ENCODE peak calls at places on chromosomes 6 and 20, in four cellular contexts. One of them, this sample, is unnamed.

GRCh38 chr20:44532248-44532980 is 10.5 kb upstream of the SERINC3 start:
- DNase-seq in body of pancreas: no peak
- DNase-seq in iPS DF 6.9: no peak
- DNase-seq in GM12878: no peak
- DNase-seq in this sample: no peak

GRCh38 chr6:105567140-105567539 is 164.3 kb upstream of the PREP start:
- DNase-seq in iPS DF 6.9: no peak
- DNase-seq in body of pancreas: no peak
- DNase-seq in GM12878: no peak
- DNase-seq in this sample: no peak

GRCh38 chr6:137848672-137849071 is 18.4 kb upstream of the TNFAIP3 start:
- DNase-seq in body of pancreas: no peak
- DNase-seq in iPS DF 6.9: no peak
- DNase-seq in GM12878: no peak
- DNase-seq in this sample: no peak

GRCh38 chr6:13769034-13769654 is 45.2 kb downstream of the MCUR1 start:
- DNase-seq in body of pancreas: no peak
- DNase-seq in GM12878: no peak
- DNase-seq in iPS DF 6.9: no peak
- DNase-seq in this sample: peak; percentile 22

GRCh38 chr6:154613137-154613676 is 102.7 kb upstream of the CNKSR3 start:
- DNase-seq in body of pancreas: peak; percentile 41
- DNase-seq in GM12878: no peak
- DNase-seq in iPS DF 6.9: no peak
- DNase-seq in this sample: no peak

GRCh38 chr20:62554214-62554897 is 78.6 kb upstream of the GATA5 start:
- DNase-seq in GM12878: no peak
- DNase-seq in body of pancreas: no peak
- DNase-seq in iPS DF 6.9: no peak
- DNase-seq in this sample: no peak

GRCh38 chr6:47182291-47182957 is 127.3 kb downstream of the TNFRSF21 start:
- DNase-seq in iPS DF 6.9: no peak
- DNase-seq in GM12878: no peak
- DNase-seq in body of pancreas: no peak
- DNase-seq in this sample: no peak

GRCh38 chr6:93036835-93037234 is 382.5 kb downstream of the EPHA7 start:
- DNase-seq in body of pancreas: no peak
- DNase-seq in GM12878: no peak
- DNase-seq in iPS DF 6.9: peak; percentile 18
- DNase-seq in this sample: no peak

GRCh38 chr6:153511896-153512496 is 380.9 kb upstream of the RGS17 start:
- DNase-seq in iPS DF 6.9: peak; percentile 25
- DNase-seq in GM12878: no peak
- DNase-seq in body of pancreas: no peak
- DNase-seq in this sample: no peak

GRCh38 chr6:53119772-53120409 is 28.8 kb downstream of the GCM1 start:
- DNase-seq in body of pancreas: peak; percentile 65
- DNase-seq in GM12878: no peak
- DNase-seq in iPS DF 6.9: peak; percentile 18
- DNase-seq in this sample: peak; percentile 57

GRCh38 chr6:110542311-110543024 is 66.1 kb upstream of the SLC22A16 start:
- DNase-seq in GM12878: no peak
- DNase-seq in body of pancreas: no peak
- DNase-seq in iPS DF 6.9: no peak
- DNase-seq in this sample: no peak

GRCh38 chr6:11975353-11975977 is 36.6 kb upstream of the HIVEP1 start:
- DNase-seq in body of pancreas: no peak
- DNase-seq in iPS DF 6.9: no peak
- DNase-seq in GM12878: peak; percentile 62
- DNase-seq in this sample: peak; percentile 28

GRCh38 chr6:21856096-21856825 is 262.7 kb downstream of the SOX4 start:
- DNase-seq in iPS DF 6.9: no peak
- DNase-seq in GM12878: no peak
- DNase-seq in body of pancreas: no peak
- DNase-seq in this sample: no peak

GRCh38 chr6:2351807-2352431 is 106.5 kb upstream of the GMDS start:
- DNase-seq in body of pancreas: no peak
- DNase-seq in iPS DF 6.9: no peak
- DNase-seq in GM12878: no peak
- DNase-seq in this sample: no peak

GRCh38 chr20:46584508-46584907 is 34.1 kb upstream of the OCSTAMP start:
- DNase-seq in GM12878: no peak
- DNase-seq in body of pancreas: no peak
- DNase-seq in iPS DF 6.9: no peak
- DNase-seq in this sample: no peak

GRCh38 chr6:137291441-137291840 is 72.3 kb upstream of the IFNGR1 start:
- DNase-seq in iPS DF 6.9: no peak
- DNase-seq in GM12878: no peak
- DNase-seq in body of pancreas: peak; percentile 20
- DNase-seq in this sample: no peak

GRCh38 chr6:67768972-67769371 is 866.1 kb upstream of the ADGRB3 start:
- DNase-seq in iPS DF 6.9: no peak
- DNase-seq in GM12878: peak; percentile 9
- DNase-seq in body of pancreas: no peak
- DNase-seq in this sample: no peak

GRCh38 chr20:21395666-21396044 is 1.7 kb downstream of the NKX2-4 start:
- DNase-seq in body of pancreas: no peak
- DNase-seq in iPS DF 6.9: no peak
- DNase-seq in GM12878: no peak
- DNase-seq in this sample: no peak
- H3K4me3 ChIP-seq in body of pancreas: no peak overlapping the region
- H3K4me3 ChIP-seq in iPS DF 6.9: no peak overlapping the region
- H3K4me3 ChIP-seq in GM12878: peak overlapping the region; percentile 34
- H3K4me3 ChIP-seq in this sample: peak overlapping the region; percentile 39

GRCh38 chr20:37090357-37090871 is 5.4 kb downstream of the RBL1 start:
- DNase-seq in iPS DF 6.9: no peak
- DNase-seq in GM12878: no peak
- DNase-seq in body of pancreas: no peak
- DNase-seq in this sample: no peak
- H3K36me3 ChIP-seq in iPS DF 6.9: no peaks in the 10 kb centered on the region
- H3K36me3 ChIP-seq in GM12878: no peaks in the 10 kb centered on the region
- H3K36me3 ChIP-seq in body of pancreas: no peaks in the 10 kb centered on the region
- H3K36me3 ChIP-seq in this sample: peaks cover 18% of the 10 kb centered on the region

DNA sequence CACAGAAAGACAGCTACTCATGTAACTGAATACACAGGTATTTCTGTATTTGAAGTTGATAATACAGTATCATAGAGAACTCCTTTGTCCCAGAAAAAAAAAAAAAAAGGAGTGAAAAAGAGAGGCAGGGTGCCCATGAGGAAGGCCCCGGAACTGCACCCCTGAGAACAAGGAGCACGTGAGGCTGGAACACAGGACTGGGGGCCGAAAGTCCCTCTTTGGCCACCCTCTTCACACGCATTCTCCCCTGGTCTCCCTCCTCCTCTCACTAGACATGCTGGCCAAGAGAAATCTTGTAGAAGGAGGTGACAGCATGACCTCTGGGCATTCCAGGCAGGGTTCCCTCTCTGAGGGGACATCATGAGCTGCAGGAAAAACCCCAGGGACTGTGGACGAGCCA is 62.7 kb upstream of the TRAF3IP2 start:
- DNase-seq in GM12878: no peak
- DNase-seq in iPS DF 6.9: no peak
- DNase-seq in body of pancreas: no peak
- DNase-seq in this sample: no peak
- H3K4me3 ChIP-seq in GM12878: no peak overlapping the region
- H3K4me3 ChIP-seq in iPS DF 6.9: no peak overlapping the region
- H3K4me3 ChIP-seq in body of pancreas: no peak overlapping the region
- H3K4me3 ChIP-seq in this sample: no peak overlapping the region

DNA sequence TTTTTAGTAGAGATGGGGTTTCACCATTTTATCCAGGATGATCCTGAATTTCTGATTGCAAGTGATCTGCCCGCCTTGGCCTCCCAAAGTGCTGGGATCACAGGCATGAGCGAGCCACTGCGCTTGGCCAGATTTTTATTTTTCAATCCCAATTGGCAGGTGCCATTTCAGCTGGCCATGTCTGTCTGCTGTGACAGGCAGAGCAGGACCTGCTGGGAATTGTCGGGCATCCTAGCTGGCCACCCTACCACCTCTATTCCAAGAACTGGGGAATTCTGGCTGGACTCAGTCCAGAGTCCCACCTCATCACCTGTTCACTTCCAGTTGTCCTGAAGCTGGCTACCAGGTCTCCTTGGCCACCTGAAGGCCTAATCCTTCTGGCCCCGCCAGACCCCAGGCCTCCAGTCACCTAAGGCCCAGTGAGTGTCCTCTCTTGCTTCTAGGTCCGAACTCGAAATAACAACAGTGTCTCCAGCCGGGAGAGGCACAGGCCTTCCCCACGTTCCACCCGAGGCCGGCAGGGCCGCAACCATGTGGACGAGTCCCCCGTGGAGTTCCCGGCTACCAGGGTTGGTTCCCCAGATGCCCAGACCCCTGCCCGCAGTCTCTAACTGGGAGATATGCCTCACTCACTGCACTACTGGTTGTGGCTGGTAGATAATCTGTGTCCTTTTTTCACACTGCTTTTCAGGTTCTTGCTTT is 24.0 kb downstream of the DNMT3B start:
- DNase-seq in body of pancreas: no peak
- DNase-seq in GM12878: no peak
- DNase-seq in iPS DF 6.9: no peak
- DNase-seq in this sample: no peak
- H3K36me3 ChIP-seq in body of pancreas: no peaks in the 10 kb centered on the region
- H3K36me3 ChIP-seq in GM12878: no peaks in the 10 kb centered on the region
- H3K36me3 ChIP-seq in iPS DF 6.9: peaks cover 71% of the 10 kb centered on the region
- H3K36me3 ChIP-seq in this sample: no peaks in the 10 kb centered on the region

GRCh38 chr6:158408552-158409130 is 96.4 kb downstream of the TULP4 start:
- DNase-seq in body of pancreas: no peak
- DNase-seq in iPS DF 6.9: no peak
- DNase-seq in GM12878: no peak
- DNase-seq in this sample: no peak
- H3K4me3 ChIP-seq in body of pancreas: no peak overlapping the region
- H3K4me3 ChIP-seq in iPS DF 6.9: no peak overlapping the region
- H3K4me3 ChIP-seq in GM12878: no peak overlapping the region
- H3K4me3 ChIP-seq in this sample: no peak overlapping the region

GRCh38 chr20:31522756-31523155 is 8.5 kb downstream of the HM13 start:
- DNase-seq in iPS DF 6.9: no peak
- DNase-seq in body of pancreas: no peak
- DNase-seq in GM12878: no peak
- DNase-seq in this sample: no peak

GRCh38 chr20:31523361-31524283 is 9.4 kb downstream of the HM13 start:
- DNase-seq in GM12878: no peak
- DNase-seq in body of pancreas: no peak
- DNase-seq in iPS DF 6.9: no peak
- DNase-seq in this sample: no peak

GRCh38 chr20:31527266-31527665 is 13.0 kb downstream of the HM13 start:
- DNase-seq in GM12878: no peak
- DNase-seq in iPS DF 6.9: no peak
- DNase-seq in body of pancreas: no peak
- DNase-seq in this sample: no peak
- H3K36me3 ChIP-seq in GM12878: peaks cover 7% of the 10 kb centered on the region
- H3K36me3 ChIP-seq in iPS DF 6.9: peaks cover 7% of the 10 kb centered on the region
- H3K36me3 ChIP-seq in body of pancreas: peaks cover 15% of the 10 kb centered on the region
- H3K36me3 ChIP-seq in this sample: peaks cover 88% of the 10 kb centered on the region

GRCh38 chr20:4989570-4989969 is 11.7 kb downstream of the SLC23A2 start:
- DNase-seq in GM12878: peak; percentile 19
- DNase-seq in iPS DF 6.9: no peak
- DNase-seq in body of pancreas: no peak
- DNase-seq in this sample: no peak

GRCh38 chr20:4985658-4986057 is 15.7 kb downstream of the SLC23A2 start:
- DNase-seq in iPS DF 6.9: no peak
- DNase-seq in body of pancreas: no peak
- DNase-seq in GM12878: peak; percentile 24
- DNase-seq in this sample: no peak

GRCh38 chr20:4987130-4987529 is 14.2 kb downstream of the SLC23A2 start:
- DNase-seq in GM12878: no peak
- DNase-seq in body of pancreas: no peak
- DNase-seq in iPS DF 6.9: no peak
- DNase-seq in this sample: no peak
- H3K4me3 ChIP-seq in GM12878: peak overlapping the region; percentile 40
- H3K4me3 ChIP-seq in body of pancreas: no peak overlapping the region
- H3K4me3 ChIP-seq in iPS DF 6.9: no peak overlapping the region
- H3K4me3 ChIP-seq in this sample: no peak overlapping the region